ENCODE peak calls at places on chromosomes 6 and 20, in five cellular contexts. One of them, this sample, is unnamed.

GRCh38 chr6:116115781-116116180 is 10.2 kb downstream of the COL10A1 start:
- DNase-seq in pancreas: no peak
- DNase-seq in activated CD8-positive, alpha-beta T cell treated with anti-CD3 and anti-CD28 coated beads for 36 hours: no peak
- DNase-seq in epithelial cell of esophagus: no peak
- DNase-seq in breast epithelium: no peak
- DNase-seq in this sample: no peak

GRCh38 chr6:158993639-158994038 is 6.4 kb downstream of the RSPH3 start:
- DNase-seq in pancreas: no peak
- DNase-seq in breast epithelium: no peak
- DNase-seq in epithelial cell of esophagus: no peak
- DNase-seq in activated CD8-positive, alpha-beta T cell treated with anti-CD3 and anti-CD28 coated beads for 36 hours: no peak
- DNase-seq in this sample: no peak

GRCh38 chr6:37021356-37022129 is 16.1 kb downstream of the FGD2 start:
- DNase-seq in breast epithelium: no peak
- DNase-seq in epithelial cell of esophagus: peak
- DNase-seq in activated CD8-positive, alpha-beta T cell treated with anti-CD3 and anti-CD28 coated beads for 36 hours: peak
- DNase-seq in pancreas: no peak
- DNase-seq in this sample: no peak

GRCh38 chr6:43103253-43103876 is 27.3 kb downstream of the PTK7 start:
- DNase-seq in epithelial cell of esophagus: no peak
- DNase-seq in activated CD8-positive, alpha-beta T cell treated with anti-CD3 and anti-CD28 coated beads for 36 hours: no peak
- DNase-seq in breast epithelium: no peak
- DNase-seq in pancreas: no peak
- DNase-seq in this sample: no peak

GRCh38 chr6:116309001-116309400 is 29.3 kb upstream of the TSPYL1 start:
- DNase-seq in epithelial cell of esophagus: no peak
- DNase-seq in activated CD8-positive, alpha-beta T cell treated with anti-CD3 and anti-CD28 coated beads for 36 hours: no peak
- DNase-seq in pancreas: no peak
- DNase-seq in breast epithelium: no peak
- DNase-seq in this sample: no peak

GRCh38 chr20:60558491-60558890 is 600.3 kb downstream of the CDH26 start:
- DNase-seq in breast epithelium: no peak
- DNase-seq in epithelial cell of esophagus: no peak
- DNase-seq in activated CD8-positive, alpha-beta T cell treated with anti-CD3 and anti-CD28 coated beads for 36 hours: no peak
- DNase-seq in pancreas: no peak
- DNase-seq in this sample: no peak

GRCh38 chr6:142929751-142930358 is 15.1 kb downstream of the HIVEP2 start:
- DNase-seq in epithelial cell of esophagus: peak
- DNase-seq in pancreas: no peak
- DNase-seq in breast epithelium: no peak
- DNase-seq in activated CD8-positive, alpha-beta T cell treated with anti-CD3 and anti-CD28 coated beads for 36 hours: no peak
- DNase-seq in this sample: no peak

GRCh38 chr6:8743146-8743745 is 307.9 kb upstream of the SLC35B3 start:
- DNase-seq in breast epithelium: no peak
- DNase-seq in epithelial cell of esophagus: no peak
- DNase-seq in activated CD8-positive, alpha-beta T cell treated with anti-CD3 and anti-CD28 coated beads for 36 hours: peak
- DNase-seq in pancreas: no peak
- DNase-seq in this sample: no peak

GRCh38 chr6:106360410-106360988 is at the start of gene CRYBG1:
- DNase-seq in epithelial cell of esophagus: peak
- DNase-seq in activated CD8-positive, alpha-beta T cell treated with anti-CD3 and anti-CD28 coated beads for 36 hours: peak
- DNase-seq in breast epithelium: peak
- DNase-seq in pancreas: peak
- DNase-seq in this sample: peak

GRCh38 chr20:59559024-59559817 is 45.1 kb upstream of the PHACTR3 start:
- DNase-seq in activated CD8-positive, alpha-beta T cell treated with anti-CD3 and anti-CD28 coated beads for 36 hours: no peak
- DNase-seq in epithelial cell of esophagus: no peak
- DNase-seq in pancreas: no peak
- DNase-seq in breast epithelium: no peak
- DNase-seq in this sample: no peak

GRCh38 chr6:52937908-52938307 is 28.4 kb upstream of the GSTA3 start:
- DNase-seq in breast epithelium: no peak
- DNase-seq in pancreas: no peak
- DNase-seq in epithelial cell of esophagus: peak
- DNase-seq in activated CD8-positive, alpha-beta T cell treated with anti-CD3 and anti-CD28 coated beads for 36 hours: no peak
- DNase-seq in this sample: no peak

GRCh38 chr6:148479498-148479897 is 136.9 kb downstream of the SASH1 start:
- DNase-seq in epithelial cell of esophagus: no peak
- DNase-seq in breast epithelium: no peak
- DNase-seq in activated CD8-positive, alpha-beta T cell treated with anti-CD3 and anti-CD28 coated beads for 36 hours: no peak
- DNase-seq in pancreas: no peak
- DNase-seq in this sample: no peak

GRCh38 chr20:45489083-45489531 is 19.6 kb downstream of the WFDC2 start:
- DNase-seq in activated CD8-positive, alpha-beta T cell treated with anti-CD3 and anti-CD28 coated beads for 36 hours: no peak
- DNase-seq in breast epithelium: no peak
- DNase-seq in pancreas: no peak
- DNase-seq in epithelial cell of esophagus: peak
- DNase-seq in this sample: no peak

GRCh38 chr6:43855247-43855646 is 85.2 kb downstream of the VEGFA start:
- DNase-seq in pancreas: no peak
- DNase-seq in epithelial cell of esophagus: no peak
- DNase-seq in breast epithelium: no peak
- DNase-seq in activated CD8-positive, alpha-beta T cell treated with anti-CD3 and anti-CD28 coated beads for 36 hours: no peak
- DNase-seq in this sample: no peak

GRCh38 chr6:130680118-130680517 is 147.1 kb upstream of the SMLR1 start:
- DNase-seq in breast epithelium: no peak
- DNase-seq in epithelial cell of esophagus: peak
- DNase-seq in activated CD8-positive, alpha-beta T cell treated with anti-CD3 and anti-CD28 coated beads for 36 hours: no peak
- DNase-seq in pancreas: no peak
- DNase-seq in this sample: no peak

GRCh38 chr20:49661560-49662329 is 51.9 kb downstream of the B4GALT5 start:
- DNase-seq in activated CD8-positive, alpha-beta T cell treated with anti-CD3 and anti-CD28 coated beads for 36 hours: peak
- DNase-seq in breast epithelium: no peak
- DNase-seq in pancreas: no peak
- DNase-seq in epithelial cell of esophagus: peak
- DNase-seq in this sample: no peak

GRCh38 chr6:80287112-80287511 is 180.6 kb downstream of the BCKDHB start:
- DNase-seq in activated CD8-positive, alpha-beta T cell treated with anti-CD3 and anti-CD28 coated beads for 36 hours: no peak
- DNase-seq in pancreas: no peak
- DNase-seq in epithelial cell of esophagus: no peak
- DNase-seq in breast epithelium: no peak
- DNase-seq in this sample: no peak

GRCh38 chr20:48419173-48419572 is 408.6 kb downstream of the PREX1 start:
- DNase-seq in activated CD8-positive, alpha-beta T cell treated with anti-CD3 and anti-CD28 coated beads for 36 hours: no peak
- DNase-seq in epithelial cell of esophagus: no peak
- DNase-seq in breast epithelium: no peak
- DNase-seq in pancreas: no peak
- DNase-seq in this sample: no peak

GRCh38 chr6:114058435-114058834 is 87.5 kb upstream of the HDAC2 start:
- DNase-seq in pancreas: no peak
- DNase-seq in epithelial cell of esophagus: no peak
- DNase-seq in breast epithelium: no peak
- DNase-seq in activated CD8-positive, alpha-beta T cell treated with anti-CD3 and anti-CD28 coated beads for 36 hours: no peak
- DNase-seq in this sample: peak

GRCh38 chr20:432208-432607 is 24.1 kb downstream of the RBCK1 start:
- DNase-seq in activated CD8-positive, alpha-beta T cell treated with anti-CD3 and anti-CD28 coated beads for 36 hours: no peak
- DNase-seq in breast epithelium: no peak
- DNase-seq in pancreas: no peak
- DNase-seq in epithelial cell of esophagus: no peak
- DNase-seq in this sample: no peak

GRCh38 chr20:18288748-18289705 is 700 bp downstream of the ZNF133 start:
- DNase-seq in pancreas: no peak
- DNase-seq in breast epithelium: no peak
- DNase-seq in activated CD8-positive, alpha-beta T cell treated with anti-CD3 and anti-CD28 coated beads for 36 hours: no peak
- DNase-seq in epithelial cell of esophagus: peak
- DNase-seq in this sample: no peak

GRCh38 chr20:62219101-62219991 is 732 bp downstream of the HRH3 start:
- DNase-seq in pancreas: peak
- DNase-seq in breast epithelium: no peak
- DNase-seq in epithelial cell of esophagus: no peak
- DNase-seq in activated CD8-positive, alpha-beta T cell treated with anti-CD3 and anti-CD28 coated beads for 36 hours: no peak
- DNase-seq in this sample: no peak

GRCh38 chr20:21074605-21075336 is 31.4 kb downstream of the LINC00237 start:
- DNase-seq in epithelial cell of esophagus: peak
- DNase-seq in activated CD8-positive, alpha-beta T cell treated with anti-CD3 and anti-CD28 coated beads for 36 hours: peak
- DNase-seq in breast epithelium: no peak
- DNase-seq in pancreas: no peak
- DNase-seq in this sample: no peak

GRCh38 chr6:142400495-142400894 is 98.7 kb downstream of the ADGRG6 start:
- DNase-seq in pancreas: no peak
- DNase-seq in epithelial cell of esophagus: no peak
- DNase-seq in breast epithelium: no peak
- DNase-seq in activated CD8-positive, alpha-beta T cell treated with anti-CD3 and anti-CD28 coated beads for 36 hours: no peak
- DNase-seq in this sample: no peak

GRCh38 chr20:15613530-15613929 is 959.7 kb downstream of the KIF16B start:
- DNase-seq in pancreas: no peak
- DNase-seq in activated CD8-positive, alpha-beta T cell treated with anti-CD3 and anti-CD28 coated beads for 36 hours: no peak
- DNase-seq in epithelial cell of esophagus: no peak
- DNase-seq in breast epithelium: no peak
- DNase-seq in this sample: no peak

GRCh38 chr6:111367393-111368088 is 115.5 kb downstream of the REV3L start:
- DNase-seq in epithelial cell of esophagus: no peak
- DNase-seq in activated CD8-positive, alpha-beta T cell treated with anti-CD3 and anti-CD28 coated beads for 36 hours: peak
- DNase-seq in breast epithelium: no peak
- DNase-seq in pancreas: no peak
- DNase-seq in this sample: no peak

GRCh38 chr6:13304580-13305255 is 23.6 kb downstream of the TBC1D7 start:
- DNase-seq in breast epithelium: no peak
- DNase-seq in activated CD8-positive, alpha-beta T cell treated with anti-CD3 and anti-CD28 coated beads for 36 hours: peak
- DNase-seq in pancreas: no peak
- DNase-seq in epithelial cell of esophagus: peak
- DNase-seq in this sample: no peak

GRCh38 chr6:21045135-21045616 is 510.9 kb downstream of the CDKAL1 start:
- DNase-seq in breast epithelium: no peak
- DNase-seq in pancreas: no peak
- DNase-seq in activated CD8-positive, alpha-beta T cell treated with anti-CD3 and anti-CD28 coated beads for 36 hours: no peak
- DNase-seq in epithelial cell of esophagus: no peak
- DNase-seq in this sample: no peak

GRCh38 chr6:93799226-93799625 is 379.9 kb upstream of the EPHA7 start:
- DNase-seq in epithelial cell of esophagus: no peak
- DNase-seq in pancreas: no peak
- DNase-seq in activated CD8-positive, alpha-beta T cell treated with anti-CD3 and anti-CD28 coated beads for 36 hours: no peak
- DNase-seq in breast epithelium: no peak
- DNase-seq in this sample: no peak

GRCh38 chr6:112325449-112325848 is 21.7 kb upstream of the RFPL4B start:
- DNase-seq in epithelial cell of esophagus: no peak
- DNase-seq in pancreas: no peak
- DNase-seq in activated CD8-positive, alpha-beta T cell treated with anti-CD3 and anti-CD28 coated beads for 36 hours: no peak
- DNase-seq in breast epithelium: no peak
- DNase-seq in this sample: no peak

GRCh38 chr6:132167966-132168365 is 216.8 kb upstream of the CCN2 start:
- DNase-seq in epithelial cell of esophagus: no peak
- DNase-seq in breast epithelium: no peak
- DNase-seq in activated CD8-positive, alpha-beta T cell treated with anti-CD3 and anti-CD28 coated beads for 36 hours: no peak
- DNase-seq in pancreas: no peak
- DNase-seq in this sample: no peak

GRCh38 chr6:2855061-2855519 is 13.4 kb upstream of the SERPINB1 start:
- DNase-seq in activated CD8-positive, alpha-beta T cell treated with anti-CD3 and anti-CD28 coated beads for 36 hours: no peak
- DNase-seq in breast epithelium: no peak
- DNase-seq in epithelial cell of esophagus: no peak
- DNase-seq in pancreas: no peak
- DNase-seq in this sample: no peak

GRCh38 chr6:2858678-2859324 is 17.1 kb upstream of the SERPINB1 start:
- DNase-seq in epithelial cell of esophagus: no peak
- DNase-seq in breast epithelium: no peak
- DNase-seq in pancreas: no peak
- DNase-seq in activated CD8-positive, alpha-beta T cell treated with anti-CD3 and anti-CD28 coated beads for 36 hours: peak
- DNase-seq in this sample: no peak

GRCh38 chr6:2857185-2857579 is 15.5 kb upstream of the SERPINB1 start:
- DNase-seq in breast epithelium: no peak
- DNase-seq in epithelial cell of esophagus: no peak
- DNase-seq in activated CD8-positive, alpha-beta T cell treated with anti-CD3 and anti-CD28 coated beads for 36 hours: no peak
- DNase-seq in pancreas: no peak
- DNase-seq in this sample: no peak

GRCh38 chr6:2859325-2859700 is 17.6 kb upstream of the SERPINB1 start:
- DNase-seq in activated CD8-positive, alpha-beta T cell treated with anti-CD3 and anti-CD28 coated beads for 36 hours: no peak
- DNase-seq in epithelial cell of esophagus: no peak
- DNase-seq in breast epithelium: no peak
- DNase-seq in pancreas: no peak
- DNase-seq in this sample: no peak

DNA sequence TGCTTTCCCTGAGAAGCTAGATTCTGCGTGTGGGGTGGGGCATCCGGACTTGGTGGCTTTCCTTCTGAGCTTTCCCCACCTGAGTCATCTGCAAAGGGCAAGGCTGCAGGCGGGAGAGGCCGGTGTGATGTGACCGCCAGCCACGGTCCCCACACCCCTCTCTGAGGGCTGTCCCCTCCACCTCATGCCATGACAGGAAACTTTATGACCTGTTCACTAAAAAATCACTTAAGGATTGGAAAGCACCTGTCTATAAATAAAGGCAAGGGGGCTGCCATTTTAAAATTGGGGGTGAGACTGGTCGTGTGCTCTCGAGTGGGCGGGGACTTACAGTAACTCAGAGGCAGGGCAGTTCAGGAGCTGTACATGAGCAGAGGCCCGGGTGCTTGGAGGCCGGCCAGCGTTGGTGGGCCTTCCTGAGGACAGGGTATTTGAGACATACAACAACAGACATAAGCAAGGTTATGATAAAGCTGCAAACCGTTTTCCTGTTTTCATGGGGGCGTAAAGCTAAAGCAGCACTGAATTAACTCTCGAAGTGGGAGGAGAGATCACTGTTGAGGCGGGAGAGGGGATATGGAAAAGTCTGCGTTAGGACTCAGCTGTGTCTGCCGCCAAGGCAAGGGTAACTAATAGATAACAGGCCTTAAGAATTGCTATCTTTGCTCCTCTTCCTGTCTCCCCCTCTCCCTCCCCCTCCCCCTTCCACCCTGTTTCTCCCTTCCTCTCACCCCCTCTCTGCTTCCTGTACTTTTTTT is 16.1 kb upstream of the SERPINB1 start:
- DNase-seq in pancreas: no peak
- DNase-seq in epithelial cell of esophagus: no peak
- DNase-seq in breast epithelium: no peak
- DNase-seq in activated CD8-positive, alpha-beta T cell treated with anti-CD3 and anti-CD28 coated beads for 36 hours: peak
- DNase-seq in this sample: no peak
- TF ChIP-seq CTCF in pancreas: no peak
- TF ChIP-seq CTCF in epithelial cell of esophagus: no peak
- TF ChIP-seq CTCF in breast epithelium: no peak
- TF ChIP-seq CTCF in activated CD8-positive, alpha-beta T cell treated with anti-CD3 and anti-CD28 coated beads for 36 hours: no peak
- TF ChIP-seq CTCF in this sample: no peak

GRCh38 chr6:86712039-86712438 is 225.3 kb upstream of the HTR1E start:
- DNase-seq in epithelial cell of esophagus: no peak
- DNase-seq in pancreas: no peak
- DNase-seq in breast epithelium: no peak
- DNase-seq in activated CD8-positive, alpha-beta T cell treated with anti-CD3 and anti-CD28 coated beads for 36 hours: no peak
- DNase-seq in this sample: no peak

GRCh38 chr6:86707545-86708120 is 229.7 kb upstream of the HTR1E start:
- DNase-seq in epithelial cell of esophagus: no peak
- DNase-seq in breast epithelium: no peak
- DNase-seq in pancreas: no peak
- DNase-seq in activated CD8-positive, alpha-beta T cell treated with anti-CD3 and anti-CD28 coated beads for 36 hours: no peak
- DNase-seq in this sample: no peak

GRCh38 chr6:86706449-86706848 is 230.9 kb upstream of the HTR1E start:
- DNase-seq in pancreas: no peak
- DNase-seq in activated CD8-positive, alpha-beta T cell treated with anti-CD3 and anti-CD28 coated beads for 36 hours: no peak
- DNase-seq in breast epithelium: no peak
- DNase-seq in epithelial cell of esophagus: no peak
- DNase-seq in this sample: no peak
- TF ChIP-seq CTCF in pancreas: no peak
- TF ChIP-seq CTCF in activated CD8-positive, alpha-beta T cell treated with anti-CD3 and anti-CD28 coated beads for 36 hours: no peak
- TF ChIP-seq CTCF in breast epithelium: no peak
- TF ChIP-seq CTCF in epithelial cell of esophagus: no peak
- TF ChIP-seq CTCF in this sample: no peak

GRCh38 chr6:151647871-151648639 is 154.2 kb downstream of the CCDC170 start:
- DNase-seq in activated CD8-positive, alpha-beta T cell treated with anti-CD3 and anti-CD28 coated beads for 36 hours: peak
- DNase-seq in breast epithelium: no peak
- DNase-seq in pancreas: no peak
- DNase-seq in epithelial cell of esophagus: peak
- DNase-seq in this sample: no peak
- TF ChIP-seq CTCF in activated CD8-positive, alpha-beta T cell treated with anti-CD3 and anti-CD28 coated beads for 36 hours: no peak
- TF ChIP-seq CTCF in breast epithelium: no peak
- TF ChIP-seq CTCF in pancreas: no peak
- TF ChIP-seq CTCF in epithelial cell of esophagus: peak
- TF ChIP-seq CTCF in this sample: no peak

GRCh38 chr6:1498491-1499113 is 109.2 kb downstream of the FOXF2 start:
- DNase-seq in activated CD8-positive, alpha-beta T cell treated with anti-CD3 and anti-CD28 coated beads for 36 hours: no peak
- DNase-seq in pancreas: no peak
- DNase-seq in epithelial cell of esophagus: no peak
- DNase-seq in breast epithelium: no peak
- DNase-seq in this sample: no peak
- TF ChIP-seq CTCF in activated CD8-positive, alpha-beta T cell treated with anti-CD3 and anti-CD28 coated beads for 36 hours: no peak
- TF ChIP-seq CTCF in pancreas: no peak
- TF ChIP-seq CTCF in epithelial cell of esophagus: no peak
- TF ChIP-seq CTCF in breast epithelium: no peak
- TF ChIP-seq CTCF in this sample: no peak

This sample was measured in mesothelial cell of epicardium.